ENCODE peak calls at places on chromosomes 3 and 15, in nine cellular contexts. One of them, this sample, is unnamed. For H3K36me3 and H3K4me1, the result is how much of the 10 kb centered on the place peaks cover.

GRCh38 chr15:79168922-79169322 is 78.3 kb upstream of the RASGRF1 start:
- DNase-seq in adipocyte: no peak
- DNase-seq in psoas muscle: no peak
- DNase-seq in PC-3: peak
- DNase-seq in K562: peak
- DNase-seq in MM.1S: no peak
- DNase-seq in adrenal gland: no peak
- DNase-seq in kidney: peak
- DNase-seq in SJSA1: peak
- DNase-seq in this sample: no peak

GRCh38 chr3:100865442-100865841 is 127.8 kb downstream of the ABI3BP start:
- DNase-seq in adipocyte: peak
- DNase-seq in psoas muscle: no peak
- DNase-seq in PC-3: peak
- DNase-seq in K562: no peak
- DNase-seq in MM.1S: no peak
- DNase-seq in adrenal gland: no peak
- DNase-seq in kidney: no peak
- DNase-seq in SJSA1: no peak
- DNase-seq in this sample: no peak

GRCh38 chr3:30600572-30600971 is 5.8 kb upstream of the TGFBR2 start:
- DNase-seq in adipocyte: no peak
- DNase-seq in psoas muscle: no peak
- DNase-seq in PC-3: peak
- DNase-seq in K562: no peak
- DNase-seq in MM.1S: no peak
- DNase-seq in adrenal gland: no peak
- DNase-seq in kidney: no peak
- DNase-seq in SJSA1: no peak
- DNase-seq in this sample: no peak

GRCh38 chr3:69740103-69741021 is 1.1 kb downstream of the MITF start:
- DNase-seq in adipocyte: peak
- DNase-seq in psoas muscle: peak
- DNase-seq in PC-3: peak
- DNase-seq in K562: peak
- DNase-seq in MM.1S: peak
- DNase-seq in adrenal gland: peak
- DNase-seq in kidney: peak
- DNase-seq in SJSA1: no peak
- DNase-seq in this sample: no peak

GRCh38 chr15:64503197-64503596 is 42.8 kb downstream of the ZNF609 start:
- DNase-seq in adipocyte: peak
- DNase-seq in psoas muscle: no peak
- DNase-seq in PC-3: no peak
- DNase-seq in K562: no peak
- DNase-seq in MM.1S: no peak
- DNase-seq in adrenal gland: no peak
- DNase-seq in kidney: no peak
- DNase-seq in SJSA1: no peak
- DNase-seq in this sample: no peak

GRCh38 chr15:81235781-81236507 is 39.3 kb downstream of the IL16 start:
- DNase-seq in adipocyte: peak
- DNase-seq in psoas muscle: peak
- DNase-seq in PC-3: peak
- DNase-seq in K562: peak
- DNase-seq in MM.1S: no peak
- DNase-seq in adrenal gland: peak
- DNase-seq in kidney: no peak
- DNase-seq in SJSA1: peak
- DNase-seq in this sample: no peak

GRCh38 chr15:88125578-88125977 is 131.0 kb downstream of the NTRK3 start:
- DNase-seq in adipocyte: no peak
- DNase-seq in psoas muscle: no peak
- DNase-seq in PC-3: no peak
- DNase-seq in K562: no peak
- DNase-seq in MM.1S: no peak
- DNase-seq in adrenal gland: no peak
- DNase-seq in kidney: no peak
- DNase-seq in SJSA1: no peak
- DNase-seq in this sample: no peak

GRCh38 chr3:134360046-134360445 is 14.2 kb downstream of the AMOTL2 start:
- DNase-seq in adipocyte: no peak
- DNase-seq in psoas muscle: peak
- DNase-seq in PC-3: no peak
- DNase-seq in K562: no peak
- DNase-seq in MM.1S: no peak
- DNase-seq in adrenal gland: no peak
- DNase-seq in kidney: peak
- DNase-seq in SJSA1: no peak
- DNase-seq in this sample: no peak

GRCh38 chr3:64158334-64158733 is 66.9 kb downstream of the PRICKLE2 start:
- DNase-seq in adipocyte: peak
- DNase-seq in psoas muscle: no peak
- DNase-seq in PC-3: peak
- DNase-seq in K562: no peak
- DNase-seq in MM.1S: no peak
- DNase-seq in adrenal gland: peak
- DNase-seq in kidney: no peak
- DNase-seq in SJSA1: no peak
- DNase-seq in this sample: no peak

GRCh38 chr3:128572644-128573105 is 77.9 kb downstream of the RPN1 start:
- DNase-seq in adipocyte: no peak
- DNase-seq in psoas muscle: no peak
- DNase-seq in PC-3: peak
- DNase-seq in K562: peak
- DNase-seq in MM.1S: peak
- DNase-seq in adrenal gland: no peak
- DNase-seq in kidney: no peak
- DNase-seq in SJSA1: peak
- DNase-seq in this sample: no peak

GRCh38 chr3:11250902-11251806 is 21.0 kb upstream of the ATG7 start:
- DNase-seq in adipocyte: no peak
- DNase-seq in psoas muscle: no peak
- DNase-seq in PC-3: peak
- DNase-seq in K562: no peak
- DNase-seq in MM.1S: no peak
- DNase-seq in adrenal gland: no peak
- DNase-seq in kidney: no peak
- DNase-seq in SJSA1: no peak
- DNase-seq in this sample: no peak

GRCh38 chr15:68589783-68590710 is 11.3 kb downstream of the CORO2B start:
- DNase-seq in adipocyte: no peak
- DNase-seq in psoas muscle: no peak
- DNase-seq in PC-3: no peak
- DNase-seq in K562: no peak
- DNase-seq in MM.1S: no peak
- DNase-seq in adrenal gland: no peak
- DNase-seq in kidney: no peak
- DNase-seq in SJSA1: no peak
- DNase-seq in this sample: no peak

GRCh38 chr15:55526559-55527036 is 18.6 kb upstream of the DNAAF4 start:
- DNase-seq in adipocyte: peak
- DNase-seq in psoas muscle: no peak
- DNase-seq in PC-3: peak
- DNase-seq in K562: peak
- DNase-seq in MM.1S: peak
- DNase-seq in adrenal gland: peak
- DNase-seq in kidney: no peak
- DNase-seq in SJSA1: peak
- DNase-seq in this sample: peak

GRCh38 chr15:34773013-34773412 is 18.2 kb upstream of the GJD2 start:
- DNase-seq in adipocyte: no peak
- DNase-seq in psoas muscle: no peak
- DNase-seq in PC-3: no peak
- DNase-seq in K562: no peak
- DNase-seq in MM.1S: no peak
- DNase-seq in adrenal gland: no peak
- DNase-seq in kidney: no peak
- DNase-seq in SJSA1: no peak
- DNase-seq in this sample: no peak

GRCh38 chr3:41462103-41462691 is 262.9 kb downstream of the CTNNB1 start:
- DNase-seq in adipocyte: no peak
- DNase-seq in psoas muscle: no peak
- DNase-seq in PC-3: peak
- DNase-seq in K562: no peak
- DNase-seq in MM.1S: no peak
- DNase-seq in adrenal gland: no peak
- DNase-seq in kidney: no peak
- DNase-seq in SJSA1: no peak
- DNase-seq in this sample: no peak

GRCh38 chr3:177893321-177893720 is 642.9 kb upstream of the KCNMB2 start:
- DNase-seq in adipocyte: no peak
- DNase-seq in psoas muscle: no peak
- DNase-seq in PC-3: peak
- DNase-seq in K562: no peak
- DNase-seq in MM.1S: no peak
- DNase-seq in adrenal gland: no peak
- DNase-seq in kidney: no peak
- DNase-seq in SJSA1: peak
- DNase-seq in this sample: no peak

GRCh38 chr3:264394-265156 is 68.0 kb downstream of the CHL1 start:
- DNase-seq in adipocyte: no peak
- DNase-seq in psoas muscle: no peak
- DNase-seq in PC-3: peak
- DNase-seq in K562: no peak
- DNase-seq in MM.1S: no peak
- DNase-seq in adrenal gland: no peak
- DNase-seq in kidney: no peak
- DNase-seq in SJSA1: no peak
- DNase-seq in this sample: no peak

GRCh38 chr3:114411811-114412803 is 118.3 kb downstream of the TIGIT start:
- DNase-seq in adipocyte: peak
- DNase-seq in psoas muscle: peak
- DNase-seq in PC-3: peak
- DNase-seq in K562: no peak
- DNase-seq in MM.1S: no peak
- DNase-seq in adrenal gland: peak
- DNase-seq in kidney: no peak
- DNase-seq in SJSA1: peak
- DNase-seq in this sample: no peak

GRCh38 chr3:32709346-32709745 is 24.4 kb downstream of the CNOT10 start:
- DNase-seq in adipocyte: no peak
- DNase-seq in psoas muscle: no peak
- DNase-seq in PC-3: no peak
- DNase-seq in K562: peak
- DNase-seq in MM.1S: no peak
- DNase-seq in adrenal gland: no peak
- DNase-seq in kidney: no peak
- DNase-seq in SJSA1: no peak
- DNase-seq in this sample: no peak
- H3K36me3 ChIP-seq in adipocyte: under half
- H3K36me3 ChIP-seq in psoas muscle: half or more
- H3K36me3 ChIP-seq in PC-3: under half
- H3K36me3 ChIP-seq in K562: half or more
- H3K36me3 ChIP-seq in MM.1S: under half
- H3K36me3 ChIP-seq in adrenal gland: under half
- H3K36me3 ChIP-seq in kidney: under half
- H3K36me3 ChIP-seq in SJSA1: under half
- H3K36me3 ChIP-seq in this sample: under half

DNA sequence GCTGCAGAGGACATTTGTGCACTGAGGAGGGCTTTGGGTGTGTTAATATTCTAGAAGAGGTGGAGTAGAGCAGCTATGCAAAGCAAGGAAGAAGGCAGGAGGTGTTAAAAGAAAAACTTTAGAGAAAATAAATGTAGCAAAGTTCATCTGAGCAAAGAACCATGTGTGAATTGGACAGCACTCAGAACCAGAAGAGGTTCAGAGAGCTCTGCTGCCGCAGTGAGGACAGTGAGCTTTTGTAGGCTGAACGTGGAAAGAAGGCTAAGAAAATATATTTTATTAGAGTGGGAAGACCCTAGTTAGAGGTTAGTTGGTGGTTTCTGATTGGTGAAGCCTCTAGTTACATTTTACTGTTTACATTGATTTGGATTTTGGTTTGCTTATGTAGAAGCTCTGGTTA is 50.7 kb downstream of the ST6GAL1 start:
- DNase-seq in adipocyte: no peak
- DNase-seq in psoas muscle: no peak
- DNase-seq in PC-3: no peak
- DNase-seq in K562: no peak
- DNase-seq in MM.1S: no peak
- DNase-seq in adrenal gland: no peak
- DNase-seq in kidney: no peak
- DNase-seq in SJSA1: no peak
- DNase-seq in this sample: no peak
- H3K4me1 ChIP-seq in adipocyte: under half
- H3K4me1 ChIP-seq in psoas muscle: under half
- H3K4me1 ChIP-seq in PC-3: under half
- H3K4me1 ChIP-seq in K562: under half
- H3K4me1 ChIP-seq in MM.1S: under half
- H3K4me1 ChIP-seq in adrenal gland: under half
- H3K4me1 ChIP-seq in kidney: under half
- H3K4me1 ChIP-seq in SJSA1: under half
- H3K4me1 ChIP-seq in this sample: under half

DNA sequence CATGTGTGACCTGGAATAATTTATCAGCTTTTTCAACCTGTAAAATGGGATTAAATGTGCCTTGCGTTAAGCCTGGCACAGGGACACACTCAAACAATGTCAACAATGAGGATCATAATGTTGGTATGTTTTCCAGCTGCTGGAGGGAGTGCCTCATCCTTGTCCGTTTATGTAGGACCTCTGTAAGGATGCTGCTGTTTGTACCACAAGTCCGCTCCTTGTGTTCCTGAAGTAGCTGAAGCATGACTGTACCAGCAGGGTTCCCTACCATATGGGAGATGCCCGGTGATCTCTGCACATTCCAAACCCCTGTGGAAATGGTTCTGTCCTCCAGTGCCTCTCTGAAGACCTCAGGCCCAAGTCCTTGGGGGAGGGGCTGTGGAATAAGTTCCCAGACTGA is 49.8 kb upstream of the NEO1 start:
- DNase-seq in adipocyte: peak
- DNase-seq in psoas muscle: no peak
- DNase-seq in PC-3: no peak
- DNase-seq in K562: no peak
- DNase-seq in MM.1S: no peak
- DNase-seq in adrenal gland: no peak
- DNase-seq in kidney: no peak
- DNase-seq in SJSA1: peak
- DNase-seq in this sample: no peak
- H3K4me3 ChIP-seq in adipocyte: no peak
- H3K4me3 ChIP-seq in psoas muscle: no peak
- H3K4me3 ChIP-seq in PC-3: no peak
- H3K4me3 ChIP-seq in K562: no peak
- H3K4me3 ChIP-seq in MM.1S: no peak
- H3K4me3 ChIP-seq in adrenal gland: no peak
- H3K4me3 ChIP-seq in kidney: no peak
- H3K4me3 ChIP-seq in SJSA1: no peak
- H3K4me3 ChIP-seq in this sample: no peak

GRCh38 chr3:47005212-47006144 is 26.0 kb downstream of the NBEAL2 start:
- DNase-seq in adipocyte: no peak
- DNase-seq in psoas muscle: peak
- DNase-seq in PC-3: no peak
- DNase-seq in K562: no peak
- DNase-seq in MM.1S: no peak
- DNase-seq in adrenal gland: no peak
- DNase-seq in kidney: peak
- DNase-seq in SJSA1: no peak
- DNase-seq in this sample: no peak
- H3K36me3 ChIP-seq in adipocyte: under half
- H3K36me3 ChIP-seq in psoas muscle: half or more
- H3K36me3 ChIP-seq in PC-3: under half
- H3K36me3 ChIP-seq in K562: half or more
- H3K36me3 ChIP-seq in MM.1S: under half
- H3K36me3 ChIP-seq in adrenal gland: under half
- H3K36me3 ChIP-seq in kidney: under half
- H3K36me3 ChIP-seq in SJSA1: under half
- H3K36me3 ChIP-seq in this sample: under half

GRCh38 chr3:190548031-190548656 is 34.3 kb downstream of the IL1RAP start:
- DNase-seq in adipocyte: no peak
- DNase-seq in psoas muscle: no peak
- DNase-seq in PC-3: no peak
- DNase-seq in K562: no peak
- DNase-seq in MM.1S: no peak
- DNase-seq in adrenal gland: no peak
- DNase-seq in kidney: no peak
- DNase-seq in SJSA1: no peak
- DNase-seq in this sample: no peak
- H3K4me1 ChIP-seq in adipocyte: under half
- H3K4me1 ChIP-seq in psoas muscle: under half
- H3K4me1 ChIP-seq in PC-3: under half
- H3K4me1 ChIP-seq in K562: under half
- H3K4me1 ChIP-seq in MM.1S: under half
- H3K4me1 ChIP-seq in adrenal gland: under half
- H3K4me1 ChIP-seq in kidney: under half
- H3K4me1 ChIP-seq in SJSA1: under half
- H3K4me1 ChIP-seq in this sample: under half

This sample was measured in iPS DF 6.9.